ENCODE peak calls at places on chromosomes 6 and 20, in seven cellular contexts. W is iris pigment epithelial cell; V is left lung; M is posterior vena cava; A is activated gamma-delta T cell treated with Interleukin-2 at 50 U/mL for 16 hours; L is kidney tubule cell; N is stimulated activated CD8-positive, alpha-beta memory T cell treated with anti-CD3 and anti-CD28 coated beads, Interleukin-15, amount 100 ng/mL, for 1 hour. Y is an unnamed sample.

GRCh38 chr20:19769516-19769915 is 11.5 kb downstream of the RIN2 start:
- DNase-seq in L (no peak), N (no peak), V (no peak), A (no peak), W (no peak), M (no peak), Y (no peak)

GRCh38 chr6:155014715-155015300 is 19.7 kb downstream of the TIAM2 start:
- DNase-seq in V (no peak), M (no peak), A (no peak), N (no peak), L (no peak), W (peak; percentile 85), Y (no peak)

GRCh38 chr6:29708432-29709177 is 14.6 kb upstream of the HLA-F start:
- DNase-seq in W (no peak), A (peak; percentile 71), M (no peak), V (no peak), N (no peak), L (no peak), Y (no peak)

GRCh38 chr20:10855031-10855430 is 181.2 kb upstream of the JAG1 start:
- DNase-seq in M (no peak), N (no peak), A (no peak), V (no peak), L (peak; percentile 40), W (peak; percentile 15), Y (no peak)

GRCh38 chr6:90294989-90295853 is 1.4 kb downstream of the BACH2 start:
- DNase-seq in W (peak; percentile 47), M (peak; percentile 81), N (peak; percentile 56), A (peak; percentile 58), V (peak; percentile 46), L (peak; percentile 47), Y (no peak)

GRCh38 chr20:40980106-40980827 is 48.4 kb upstream of the TOP1 start:
- DNase-seq in M (no peak), N (no peak), L (no peak), A (no peak), W (no peak), V (no peak), Y (no peak)

GRCh38 chr6:79605061-79605460 is 26.1 kb upstream of the SH3BGRL2 start:
- DNase-seq in W (peak; percentile 52), M (no peak), A (no peak), V (no peak), L (no peak), N (no peak), Y (no peak)

GRCh38 chr20:17619351-17620093 is 49.6 kb downstream of the DSTN start:
- DNase-seq in W (no peak), V (peak; percentile 29), N (no peak), L (no peak), A (no peak), M (peak; percentile 56), Y (no peak)

GRCh38 chr20:44936510-44936909 is 23.7 kb downstream of the TOMM34 start:
- DNase-seq in A (no peak), L (no peak), W (no peak), M (no peak), N (no peak), V (no peak), Y (no peak)

GRCh38 chr6:6434151-6434550 is 113.7 kb upstream of the F13A1 start:
- DNase-seq in M (no peak), W (no peak), V (no peak), N (no peak), A (no peak), L (no peak), Y (no peak)

GRCh38 chr6:139407718-139408222 is 33.3 kb upstream of the CITED2 start:
- DNase-seq in A (no peak), L (peak; percentile 100), M (no peak), N (no peak), V (no peak), W (peak; percentile 97), Y (no peak)

GRCh38 chr20:59696476-59696875 is 92.1 kb downstream of the PHACTR3 start:
- DNase-seq in M (no peak), W (no peak), A (no peak), V (no peak), N (no peak), L (no peak), Y (no peak)

GRCh38 chr6:142843344-142843743 is 101.6 kb downstream of the HIVEP2 start:
- DNase-seq in A (no peak), W (no peak), M (no peak), L (no peak), N (no peak), V (no peak), Y (no peak)

GRCh38 chr6:67131827-67132226 is 1424.8 kb upstream of the EYS start:
- DNase-seq in M (no peak), V (no peak), A (no peak), W (peak; percentile 1), N (no peak), L (no peak), Y (no peak)

GRCh38 chr6:166803455-166803854 is 152.9 kb downstream of the RNASET2 start:
- DNase-seq in A (no peak), N (no peak), M (no peak), L (no peak), W (no peak), V (no peak), Y (no peak)

GRCh38 chr6:22146581-22147468 is 150.0 kb downstream of the PRL start:
- DNase-seq in A (no peak), N (no peak), L (peak; percentile 26), M (peak; percentile 74), W (no peak), V (no peak), Y (peak; percentile 75)

GRCh38 chr6:5998741-5999687 is 7.7 kb downstream of the NRN1 start:
- DNase-seq in V (no peak), W (no peak), M (peak; percentile 81), N (no peak), L (no peak), A (no peak), Y (no peak)

GRCh38 chr6:35919085-35919826 is 1.6 kb downstream of the SRPK1 start:
- DNase-seq in V (no peak), A (no peak), M (no peak), W (peak; percentile 71), N (no peak), L (peak; percentile 25), Y (no peak)

GRCh38 chr20:15613530-15613929 is 959.7 kb downstream of the KIF16B start:
- DNase-seq in L (no peak), N (no peak), W (peak; percentile 13), A (no peak), V (no peak), M (no peak), Y (no peak)

GRCh38 chr20:61590236-61590635 is 338.2 kb downstream of the CDH4 start:
- DNase-seq in N (no peak), A (no peak), W (no peak), M (no peak), L (no peak), V (no peak), Y (peak; percentile 44)

GRCh38 chr20:37282558-37282957 is 6.9 kb upstream of the MANBAL start:
- DNase-seq in N (no peak), W (peak; percentile 81), M (no peak), V (no peak), L (peak; percentile 26), A (no peak), Y (peak; percentile 6)

GRCh38 chr6:44932651-44933091 is 395.5 kb upstream of the RUNX2 start:
- DNase-seq in M (no peak), A (peak; percentile 36), N (no peak), V (no peak), W (no peak), L (no peak), Y (no peak)

GRCh38 chr6:28880894-28881780 is 42.6 kb downstream of the TRIM27 start:
- DNase-seq in A (peak; percentile 51), W (peak; percentile 66), L (peak; percentile 80), V (peak; percentile 59), N (peak; percentile 29), M (peak; percentile 87), Y (no peak)

GRCh38 chr20:13638162-13638495 is 603 bp downstream of the TASP1 start:
- DNase-seq in M (no peak), V (no peak), L (peak; percentile 37), W (peak; percentile 20), A (no peak), N (no peak), Y (no peak)

GRCh38 chr6:159038914-159039884 is 5.6 kb downstream of the TAGAP start:
- DNase-seq in L (peak; percentile 64), V (no peak), N (no peak), M (no peak), W (peak; percentile 65), A (no peak), Y (no peak)

GRCh38 chr6:97305676-97306075 is 22.7 kb upstream of the MMS22L start:
- DNase-seq in N (no peak), W (no peak), M (no peak), A (no peak), V (no peak), L (no peak), Y (no peak)

GRCh38 chr6:84408028-84408427 is 180.6 kb upstream of the CEP162 start:
- DNase-seq in A (no peak), V (no peak), W (no peak), M (no peak), L (no peak), N (no peak), Y (no peak)

GRCh38 chr6:8743146-8743745 is 307.9 kb upstream of the SLC35B3 start:
- DNase-seq in A (no peak), M (no peak), L (peak; percentile 4), W (no peak), V (no peak), N (no peak), Y (no peak)

GRCh38 chr6:2718334-2719052 is 32.2 kb downstream of the MYLK4 start:
- DNase-seq in M (no peak), L (no peak), V (no peak), W (peak; percentile 60), N (no peak), A (no peak), Y (no peak)

GRCh38 chr20:46342451-46343357 is 34.4 kb upstream of the CDH22 start:
- DNase-seq in L (no peak), M (no peak), V (no peak), N (no peak), W (no peak), A (no peak), Y (no peak)